ENCODE peak calls at places on chromosomes 3 and 15, in ten cellular contexts. One of them, this sample, is unnamed.

GRCh38 chr3:64489361-64490044 is 198.3 kb downstream of the ADAMTS9 start:
- DNase-seq in endothelial cell: peak
- DNase-seq in stimulated activated CD4-positive, alpha-beta T cell treated with anti-CD3 and anti-CD28 coated beads, Interleukin-15, amount 100 ng/mL, for 48 hours: no peak
- DNase-seq in HCEC 1CT: no peak
- DNase-seq in nephron progenitor cell: peak
- DNase-seq in iPS DF 6.9: peak
- DNase-seq in HT1080: no peak
- DNase-seq in MCF 10A: no peak
- DNase-seq in NCI-H510A treated with DMSO at 0.1 percent for 48 hours: peak
- DNase-seq in activated CD4-positive, CD25-positive, alpha-beta regulatory T cell: no peak
- DNase-seq in this sample: no peak

GRCh38 chr15:101672298-101672697 is 20.1 kb upstream of the TM2D3 start:
- DNase-seq in endothelial cell: no peak
- DNase-seq in stimulated activated CD4-positive, alpha-beta T cell treated with anti-CD3 and anti-CD28 coated beads, Interleukin-15, amount 100 ng/mL, for 48 hours: no peak
- DNase-seq in HCEC 1CT: no peak
- DNase-seq in nephron progenitor cell: no peak
- DNase-seq in iPS DF 6.9: no peak
- DNase-seq in HT1080: no peak
- DNase-seq in MCF 10A: no peak
- DNase-seq in NCI-H510A treated with DMSO at 0.1 percent for 48 hours: no peak
- DNase-seq in activated CD4-positive, CD25-positive, alpha-beta regulatory T cell: no peak
- DNase-seq in this sample: no peak

GRCh38 chr3:10936686-10937085 is 55.9 kb upstream of the SLC6A1 start:
- DNase-seq in endothelial cell: no peak
- DNase-seq in stimulated activated CD4-positive, alpha-beta T cell treated with anti-CD3 and anti-CD28 coated beads, Interleukin-15, amount 100 ng/mL, for 48 hours: no peak
- DNase-seq in HCEC 1CT: no peak
- DNase-seq in nephron progenitor cell: no peak
- DNase-seq in iPS DF 6.9: no peak
- DNase-seq in HT1080: no peak
- DNase-seq in MCF 10A: no peak
- DNase-seq in NCI-H510A treated with DMSO at 0.1 percent for 48 hours: no peak
- DNase-seq in activated CD4-positive, CD25-positive, alpha-beta regulatory T cell: no peak
- DNase-seq in this sample: no peak

GRCh38 chr15:40969363-40969762 is 16.1 kb downstream of the CHAC1 start:
- DNase-seq in endothelial cell: no peak
- DNase-seq in stimulated activated CD4-positive, alpha-beta T cell treated with anti-CD3 and anti-CD28 coated beads, Interleukin-15, amount 100 ng/mL, for 48 hours: no peak
- DNase-seq in HCEC 1CT: no peak
- DNase-seq in nephron progenitor cell: no peak
- DNase-seq in iPS DF 6.9: no peak
- DNase-seq in HT1080: no peak
- DNase-seq in MCF 10A: no peak
- DNase-seq in NCI-H510A treated with DMSO at 0.1 percent for 48 hours: no peak
- DNase-seq in activated CD4-positive, CD25-positive, alpha-beta regulatory T cell: no peak
- DNase-seq in this sample: no peak

GRCh38 chr15:66885281-66885915 is 180.0 kb upstream of the SMAD3 start:
- DNase-seq in endothelial cell: no peak
- DNase-seq in stimulated activated CD4-positive, alpha-beta T cell treated with anti-CD3 and anti-CD28 coated beads, Interleukin-15, amount 100 ng/mL, for 48 hours: no peak
- DNase-seq in HCEC 1CT: no peak
- DNase-seq in nephron progenitor cell: no peak
- DNase-seq in iPS DF 6.9: no peak
- DNase-seq in HT1080: no peak
- DNase-seq in MCF 10A: no peak
- DNase-seq in NCI-H510A treated with DMSO at 0.1 percent for 48 hours: no peak
- DNase-seq in activated CD4-positive, CD25-positive, alpha-beta regulatory T cell: no peak
- DNase-seq in this sample: no peak

GRCh38 chr3:31225923-31226322 is 306.8 kb upstream of the STT3B start:
- DNase-seq in endothelial cell: no peak
- DNase-seq in stimulated activated CD4-positive, alpha-beta T cell treated with anti-CD3 and anti-CD28 coated beads, Interleukin-15, amount 100 ng/mL, for 48 hours: no peak
- DNase-seq in HCEC 1CT: no peak
- DNase-seq in nephron progenitor cell: no peak
- DNase-seq in iPS DF 6.9: no peak
- DNase-seq in HT1080: no peak
- DNase-seq in MCF 10A: no peak
- DNase-seq in NCI-H510A treated with DMSO at 0.1 percent for 48 hours: no peak
- DNase-seq in activated CD4-positive, CD25-positive, alpha-beta regulatory T cell: no peak
- DNase-seq in this sample: peak

GRCh38 chr15:65245096-65245849 is 34.0 kb upstream of the CILP start:
- DNase-seq in endothelial cell: no peak
- DNase-seq in stimulated activated CD4-positive, alpha-beta T cell treated with anti-CD3 and anti-CD28 coated beads, Interleukin-15, amount 100 ng/mL, for 48 hours: no peak
- DNase-seq in HCEC 1CT: peak
- DNase-seq in nephron progenitor cell: no peak
- DNase-seq in iPS DF 6.9: no peak
- DNase-seq in HT1080: peak
- DNase-seq in MCF 10A: no peak
- DNase-seq in NCI-H510A treated with DMSO at 0.1 percent for 48 hours: no peak
- DNase-seq in activated CD4-positive, CD25-positive, alpha-beta regulatory T cell: no peak
- DNase-seq in this sample: no peak

GRCh38 chr3:62084558-62084957 is 288.8 kb downstream of the FEZF2 start:
- DNase-seq in endothelial cell: no peak
- DNase-seq in stimulated activated CD4-positive, alpha-beta T cell treated with anti-CD3 and anti-CD28 coated beads, Interleukin-15, amount 100 ng/mL, for 48 hours: no peak
- DNase-seq in HCEC 1CT: no peak
- DNase-seq in nephron progenitor cell: no peak
- DNase-seq in iPS DF 6.9: no peak
- DNase-seq in HT1080: peak
- DNase-seq in MCF 10A: peak
- DNase-seq in NCI-H510A treated with DMSO at 0.1 percent for 48 hours: peak
- DNase-seq in activated CD4-positive, CD25-positive, alpha-beta regulatory T cell: no peak
- DNase-seq in this sample: no peak

GRCh38 chr15:77497108-77497737 is 76.5 kb downstream of the HMG20A start:
- DNase-seq in endothelial cell: no peak
- DNase-seq in stimulated activated CD4-positive, alpha-beta T cell treated with anti-CD3 and anti-CD28 coated beads, Interleukin-15, amount 100 ng/mL, for 48 hours: no peak
- DNase-seq in HCEC 1CT: no peak
- DNase-seq in nephron progenitor cell: no peak
- DNase-seq in iPS DF 6.9: no peak
- DNase-seq in HT1080: peak
- DNase-seq in MCF 10A: peak
- DNase-seq in NCI-H510A treated with DMSO at 0.1 percent for 48 hours: no peak
- DNase-seq in activated CD4-positive, CD25-positive, alpha-beta regulatory T cell: no peak
- DNase-seq in this sample: no peak

GRCh38 chr15:57565326-57565725 is 26.4 kb upstream of the MYZAP start:
- DNase-seq in endothelial cell: no peak
- DNase-seq in stimulated activated CD4-positive, alpha-beta T cell treated with anti-CD3 and anti-CD28 coated beads, Interleukin-15, amount 100 ng/mL, for 48 hours: no peak
- DNase-seq in HCEC 1CT: no peak
- DNase-seq in nephron progenitor cell: no peak
- DNase-seq in iPS DF 6.9: no peak
- DNase-seq in HT1080: no peak
- DNase-seq in MCF 10A: peak
- DNase-seq in NCI-H510A treated with DMSO at 0.1 percent for 48 hours: peak
- DNase-seq in activated CD4-positive, CD25-positive, alpha-beta regulatory T cell: no peak
- DNase-seq in this sample: peak

GRCh38 chr3:177935008-177935407 is 601.2 kb upstream of the KCNMB2 start:
- DNase-seq in endothelial cell: no peak
- DNase-seq in stimulated activated CD4-positive, alpha-beta T cell treated with anti-CD3 and anti-CD28 coated beads, Interleukin-15, amount 100 ng/mL, for 48 hours: no peak
- DNase-seq in HCEC 1CT: no peak
- DNase-seq in nephron progenitor cell: peak
- DNase-seq in iPS DF 6.9: no peak
- DNase-seq in HT1080: no peak
- DNase-seq in MCF 10A: no peak
- DNase-seq in NCI-H510A treated with DMSO at 0.1 percent for 48 hours: peak
- DNase-seq in activated CD4-positive, CD25-positive, alpha-beta regulatory T cell: no peak
- DNase-seq in this sample: no peak

GRCh38 chr3:52055537-52056351 is 627 bp downstream of the DUSP7 start:
- DNase-seq in endothelial cell: peak
- DNase-seq in stimulated activated CD4-positive, alpha-beta T cell treated with anti-CD3 and anti-CD28 coated beads, Interleukin-15, amount 100 ng/mL, for 48 hours: peak
- DNase-seq in HCEC 1CT: peak
- DNase-seq in nephron progenitor cell: peak
- DNase-seq in iPS DF 6.9: no peak
- DNase-seq in HT1080: peak
- DNase-seq in MCF 10A: no peak
- DNase-seq in NCI-H510A treated with DMSO at 0.1 percent for 48 hours: no peak
- DNase-seq in activated CD4-positive, CD25-positive, alpha-beta regulatory T cell: peak
- DNase-seq in this sample: peak

GRCh38 chr3:178537123-178537754 is 1.0 kb downstream of the KCNMB2 start:
- DNase-seq in endothelial cell: no peak
- DNase-seq in stimulated activated CD4-positive, alpha-beta T cell treated with anti-CD3 and anti-CD28 coated beads, Interleukin-15, amount 100 ng/mL, for 48 hours: no peak
- DNase-seq in HCEC 1CT: no peak
- DNase-seq in nephron progenitor cell: no peak
- DNase-seq in iPS DF 6.9: no peak
- DNase-seq in HT1080: no peak
- DNase-seq in MCF 10A: no peak
- DNase-seq in NCI-H510A treated with DMSO at 0.1 percent for 48 hours: peak
- DNase-seq in activated CD4-positive, CD25-positive, alpha-beta regulatory T cell: no peak
- DNase-seq in this sample: no peak

GRCh38 chr3:194870394-194871110 is 184.9 kb downstream of the FAM43A start:
- DNase-seq in endothelial cell: no peak
- DNase-seq in stimulated activated CD4-positive, alpha-beta T cell treated with anti-CD3 and anti-CD28 coated beads, Interleukin-15, amount 100 ng/mL, for 48 hours: no peak
- DNase-seq in HCEC 1CT: no peak
- DNase-seq in nephron progenitor cell: no peak
- DNase-seq in iPS DF 6.9: no peak
- DNase-seq in HT1080: no peak
- DNase-seq in MCF 10A: peak
- DNase-seq in NCI-H510A treated with DMSO at 0.1 percent for 48 hours: no peak
- DNase-seq in activated CD4-positive, CD25-positive, alpha-beta regulatory T cell: no peak
- DNase-seq in this sample: no peak

GRCh38 chr3:128279594-128279880 is 126.3 kb downstream of the EEFSEC start:
- DNase-seq in endothelial cell: no peak
- DNase-seq in stimulated activated CD4-positive, alpha-beta T cell treated with anti-CD3 and anti-CD28 coated beads, Interleukin-15, amount 100 ng/mL, for 48 hours: no peak
- DNase-seq in HCEC 1CT: no peak
- DNase-seq in nephron progenitor cell: no peak
- DNase-seq in iPS DF 6.9: no peak
- DNase-seq in HT1080: no peak
- DNase-seq in MCF 10A: no peak
- DNase-seq in NCI-H510A treated with DMSO at 0.1 percent for 48 hours: no peak
- DNase-seq in activated CD4-positive, CD25-positive, alpha-beta regulatory T cell: no peak
- DNase-seq in this sample: no peak

This sample was measured in OCI-LY7.